ENCODE peak calls at places on chromosome X, in eight cellular contexts. One of them, this sample, is unnamed.

GRCh38 chrX:15854080-15854655 is 445 bp downstream of the AP1S2 start:
- DNase-seq in lung: peak
- DNase-seq in upper lobe of left lung: peak
- DNase-seq in AG08395: peak
- DNase-seq in activated naive CD8-positive, alpha-beta T cell treated with anti-CD3 and anti-CD28 coated beads, Interleukin-2, amount 10 ng/mL, durations not matched to agents 7 days and 5 days: peak
- DNase-seq in aorta: peak
- DNase-seq in PC-3: peak
- DNase-seq in iris pigment epithelial cell: peak
- DNase-seq in this sample: no peak

GRCh38 chrX:84216406-84216805 is 28.4 kb upstream of the RPS6KA6 start:
- DNase-seq in lung: no peak
- DNase-seq in upper lobe of left lung: no peak
- DNase-seq in AG08395: no peak
- DNase-seq in activated naive CD8-positive, alpha-beta T cell treated with anti-CD3 and anti-CD28 coated beads, Interleukin-2, amount 10 ng/mL, durations not matched to agents 7 days and 5 days: no peak
- DNase-seq in aorta: no peak
- DNase-seq in PC-3: no peak
- DNase-seq in iris pigment epithelial cell: no peak
- DNase-seq in this sample: peak

GRCh38 chrX:136768469-136769084 is 12.2 kb downstream of the ARHGEF6 start:
- DNase-seq in lung: peak
- DNase-seq in upper lobe of left lung: peak
- DNase-seq in AG08395: peak
- DNase-seq in activated naive CD8-positive, alpha-beta T cell treated with anti-CD3 and anti-CD28 coated beads, Interleukin-2, amount 10 ng/mL, durations not matched to agents 7 days and 5 days: peak
- DNase-seq in aorta: peak
- DNase-seq in PC-3: peak
- DNase-seq in iris pigment epithelial cell: peak
- DNase-seq in this sample: no peak

GRCh38 chrX:37420756-37421155 is 71.6 kb downstream of the PRRG1 start:
- DNase-seq in lung: no peak
- DNase-seq in upper lobe of left lung: no peak
- DNase-seq in AG08395: no peak
- DNase-seq in activated naive CD8-positive, alpha-beta T cell treated with anti-CD3 and anti-CD28 coated beads, Interleukin-2, amount 10 ng/mL, durations not matched to agents 7 days and 5 days: no peak
- DNase-seq in aorta: no peak
- DNase-seq in PC-3: no peak
- DNase-seq in iris pigment epithelial cell: no peak
- DNase-seq in this sample: no peak

GRCh38 chrX:119989905-119990408 is 46.4 kb upstream of the NKAP start:
- DNase-seq in lung: no peak
- DNase-seq in upper lobe of left lung: no peak
- DNase-seq in AG08395: no peak
- DNase-seq in activated naive CD8-positive, alpha-beta T cell treated with anti-CD3 and anti-CD28 coated beads, Interleukin-2, amount 10 ng/mL, durations not matched to agents 7 days and 5 days: no peak
- DNase-seq in aorta: no peak
- DNase-seq in PC-3: no peak
- DNase-seq in iris pigment epithelial cell: no peak
- DNase-seq in this sample: peak

GRCh38 chrX:19747672-19748610 is 139.5 kb downstream of the SH3KBP1 start:
- DNase-seq in lung: no peak
- DNase-seq in upper lobe of left lung: peak
- DNase-seq in AG08395: no peak
- DNase-seq in activated naive CD8-positive, alpha-beta T cell treated with anti-CD3 and anti-CD28 coated beads, Interleukin-2, amount 10 ng/mL, durations not matched to agents 7 days and 5 days: peak
- DNase-seq in aorta: peak
- DNase-seq in PC-3: no peak
- DNase-seq in iris pigment epithelial cell: no peak
- DNase-seq in this sample: no peak

GRCh38 chrX:66110112-66110511 is 53.9 kb upstream of the HEPH start:
- DNase-seq in lung: no peak
- DNase-seq in upper lobe of left lung: no peak
- DNase-seq in AG08395: peak
- DNase-seq in activated naive CD8-positive, alpha-beta T cell treated with anti-CD3 and anti-CD28 coated beads, Interleukin-2, amount 10 ng/mL, durations not matched to agents 7 days and 5 days: no peak
- DNase-seq in aorta: no peak
- DNase-seq in PC-3: peak
- DNase-seq in iris pigment epithelial cell: peak
- DNase-seq in this sample: no peak

GRCh38 chrX:45135616-45136015 is 65.1 kb downstream of the DIPK2B start:
- DNase-seq in lung: no peak
- DNase-seq in upper lobe of left lung: no peak
- DNase-seq in AG08395: no peak
- DNase-seq in activated naive CD8-positive, alpha-beta T cell treated with anti-CD3 and anti-CD28 coated beads, Interleukin-2, amount 10 ng/mL, durations not matched to agents 7 days and 5 days: no peak
- DNase-seq in aorta: no peak
- DNase-seq in PC-3: no peak
- DNase-seq in iris pigment epithelial cell: no peak
- DNase-seq in this sample: no peak

GRCh38 chrX:80430826-80431501 is 10.7 kb downstream of the TENT5D start:
- DNase-seq in lung: no peak
- DNase-seq in upper lobe of left lung: no peak
- DNase-seq in AG08395: no peak
- DNase-seq in activated naive CD8-positive, alpha-beta T cell treated with anti-CD3 and anti-CD28 coated beads, Interleukin-2, amount 10 ng/mL, durations not matched to agents 7 days and 5 days: no peak
- DNase-seq in aorta: no peak
- DNase-seq in PC-3: peak
- DNase-seq in iris pigment epithelial cell: no peak
- DNase-seq in this sample: no peak

GRCh38 chrX:30961387-30961786 is 72.3 kb upstream of the TAB3 start:
- DNase-seq in lung: no peak
- DNase-seq in upper lobe of left lung: no peak
- DNase-seq in AG08395: no peak
- DNase-seq in activated naive CD8-positive, alpha-beta T cell treated with anti-CD3 and anti-CD28 coated beads, Interleukin-2, amount 10 ng/mL, durations not matched to agents 7 days and 5 days: no peak
- DNase-seq in aorta: no peak
- DNase-seq in PC-3: no peak
- DNase-seq in iris pigment epithelial cell: no peak
- DNase-seq in this sample: no peak

GRCh38 chrX:40877869-40878268 is 142.5 kb upstream of the MED14 start:
- DNase-seq in lung: no peak
- DNase-seq in upper lobe of left lung: no peak
- DNase-seq in AG08395: no peak
- DNase-seq in activated naive CD8-positive, alpha-beta T cell treated with anti-CD3 and anti-CD28 coated beads, Interleukin-2, amount 10 ng/mL, durations not matched to agents 7 days and 5 days: no peak
- DNase-seq in aorta: no peak
- DNase-seq in PC-3: peak
- DNase-seq in iris pigment epithelial cell: peak
- DNase-seq in this sample: no peak

GRCh38 chrX:41491267-41492004 is 44.3 kb downstream of the NYX start:
- DNase-seq in lung: peak
- DNase-seq in upper lobe of left lung: peak
- DNase-seq in AG08395: peak
- DNase-seq in activated naive CD8-positive, alpha-beta T cell treated with anti-CD3 and anti-CD28 coated beads, Interleukin-2, amount 10 ng/mL, durations not matched to agents 7 days and 5 days: no peak
- DNase-seq in aorta: no peak
- DNase-seq in PC-3: peak
- DNase-seq in iris pigment epithelial cell: peak
- DNase-seq in this sample: peak

GRCh38 chrX:136742721-136743379 is 37.9 kb downstream of the ARHGEF6 start:
- DNase-seq in lung: no peak
- DNase-seq in upper lobe of left lung: no peak
- DNase-seq in AG08395: no peak
- DNase-seq in activated naive CD8-positive, alpha-beta T cell treated with anti-CD3 and anti-CD28 coated beads, Interleukin-2, amount 10 ng/mL, durations not matched to agents 7 days and 5 days: no peak
- DNase-seq in aorta: no peak
- DNase-seq in PC-3: no peak
- DNase-seq in iris pigment epithelial cell: no peak
- DNase-seq in this sample: no peak

GRCh38 chrX:116230136-116230886 is 59.8 kb downstream of the AGTR2 start:
- DNase-seq in lung: no peak
- DNase-seq in upper lobe of left lung: no peak
- DNase-seq in AG08395: no peak
- DNase-seq in activated naive CD8-positive, alpha-beta T cell treated with anti-CD3 and anti-CD28 coated beads, Interleukin-2, amount 10 ng/mL, durations not matched to agents 7 days and 5 days: no peak
- DNase-seq in aorta: no peak
- DNase-seq in PC-3: peak
- DNase-seq in iris pigment epithelial cell: peak
- DNase-seq in this sample: no peak

GRCh38 chrX:23811135-23811781 is 28.3 kb downstream of the SAT1 start:
- DNase-seq in lung: no peak
- DNase-seq in upper lobe of left lung: peak
- DNase-seq in AG08395: no peak
- DNase-seq in activated naive CD8-positive, alpha-beta T cell treated with anti-CD3 and anti-CD28 coated beads, Interleukin-2, amount 10 ng/mL, durations not matched to agents 7 days and 5 days: no peak
- DNase-seq in aorta: no peak
- DNase-seq in PC-3: no peak
- DNase-seq in iris pigment epithelial cell: peak
- DNase-seq in this sample: no peak

GRCh38 chrX:121308276-121308805 is 260.9 kb downstream of the GLUD2 start:
- DNase-seq in lung: no peak
- DNase-seq in upper lobe of left lung: no peak
- DNase-seq in AG08395: peak
- DNase-seq in activated naive CD8-positive, alpha-beta T cell treated with anti-CD3 and anti-CD28 coated beads, Interleukin-2, amount 10 ng/mL, durations not matched to agents 7 days and 5 days: peak
- DNase-seq in aorta: no peak
- DNase-seq in PC-3: peak
- DNase-seq in iris pigment epithelial cell: peak
- DNase-seq in this sample: no peak

GRCh38 chrX:56232221-56233082 is at the start of gene KLF8:
- DNase-seq in lung: peak
- DNase-seq in upper lobe of left lung: peak
- DNase-seq in AG08395: peak
- DNase-seq in activated naive CD8-positive, alpha-beta T cell treated with anti-CD3 and anti-CD28 coated beads, Interleukin-2, amount 10 ng/mL, durations not matched to agents 7 days and 5 days: peak
- DNase-seq in aorta: peak
- DNase-seq in PC-3: no peak
- DNase-seq in iris pigment epithelial cell: no peak
- DNase-seq in this sample: peak

GRCh38 chrX:54482839-54483593 is 13.0 kb downstream of the FGD1 start:
- DNase-seq in lung: no peak
- DNase-seq in upper lobe of left lung: no peak
- DNase-seq in AG08395: peak
- DNase-seq in activated naive CD8-positive, alpha-beta T cell treated with anti-CD3 and anti-CD28 coated beads, Interleukin-2, amount 10 ng/mL, durations not matched to agents 7 days and 5 days: no peak
- DNase-seq in aorta: peak
- DNase-seq in PC-3: no peak
- DNase-seq in iris pigment epithelial cell: no peak
- DNase-seq in this sample: no peak